ENCODE peak calls at places on chromosomes 4 and X, in ten cellular contexts. W is hepatocyte, V is IMR-90, M is endothelial cell of umbilical vein, P is GM12865, H is cardiac fibroblast, R is transverse colon, C is mesothelial cell of epicardium, X is suprapubic skin, I is nephron progenitor cell. E is an unnamed sample.

GRCh38 chr4:41454393-41454792 is 83.6 kb upstream of the LIMCH1 start:
- DNase-seq in R (no peak), X (no peak), W (peak; percentile 24), M (no peak), H (no peak), I (no peak), C (no peak), V (no peak), P (no peak), E (no peak)

GRCh38 chr4:152719856-152720556 is 40.2 kb upstream of the TMEM154 start:
- DNase-seq in W (no peak), H (no peak), C (no peak), X (no peak), I (no peak), P (no peak), M (no peak), R (no peak), V (no peak), E (no peak)

GRCh38 chr4:153792007-153792892 is 3.4 kb upstream of the SFRP2 start:
- DNase-seq in W (peak; percentile 78), R (peak; percentile 49), V (no peak), X (no peak), C (peak; percentile 76), H (peak; percentile 77), P (no peak), I (peak; percentile 86), M (no peak), E (peak; percentile 76)

GRCh38 chrX:47030339-47030738 is 47.9 kb upstream of the RGN start:
- DNase-seq in V (peak; percentile 68), I (peak; percentile 20), M (peak; percentile 69), H (peak; percentile 83), P (peak; percentile 59), C (no peak), W (peak; percentile 71), R (no peak), X (no peak), E (no peak)

GRCh38 chrX:123833387-123833786 is 26.5 kb upstream of the XIAP start:
- DNase-seq in V (peak; percentile 39), W (peak; percentile 69), I (peak; percentile 57), X (no peak), R (peak; percentile 76), C (peak; percentile 53), M (peak; percentile 55), H (peak; percentile 57), P (peak; percentile 70), E (peak; percentile 30)

GRCh38 chr4:101597204-101597603 is 193.3 kb upstream of the BANK1 start:
- DNase-seq in P (peak; percentile 46), X (no peak), R (no peak), V (no peak), H (no peak), C (no peak), M (no peak), I (no peak), W (no peak), E (no peak)

GRCh38 chr4:40980318-40980883 is 230.6 kb downstream of the NSUN7 start:
- DNase-seq in H (peak; percentile 55), W (no peak), C (no peak), R (no peak), P (peak; percentile 59), I (no peak), V (no peak), X (no peak), M (peak; percentile 35), E (no peak)

GRCh38 chr4:100695039-100695654 is 177.3 kb upstream of the EMCN start:
- DNase-seq in X (no peak), W (no peak), I (no peak), P (no peak), V (no peak), H (no peak), R (no peak), C (no peak), M (peak; percentile 95), E (no peak)

GRCh38 chr4:25343671-25344070 is 31.1 kb downstream of the ZCCHC4 start:
- DNase-seq in H (peak; percentile 30), R (no peak), P (no peak), W (no peak), I (no peak), X (no peak), M (no peak), V (peak; percentile 43), C (no peak), E (no peak)

GRCh38 chr4:183438458-183439113 is 5.8 kb upstream of the CDKN2AIP start:
- DNase-seq in C (no peak), W (peak; percentile 79), P (no peak), M (peak; percentile 94), V (peak; percentile 97), R (peak; percentile 41), I (no peak), X (no peak), H (peak; percentile 91), E (no peak)

GRCh38 chr4:87884976-87885574 is 52.3 kb downstream of the MEPE start:
- DNase-seq in X (no peak), P (no peak), R (no peak), I (no peak), W (no peak), M (no peak), C (no peak), V (no peak), H (no peak), E (no peak)

GRCh38 chr4:81031389-81032173 is 1.1 kb downstream of the BMP3 start:
- DNase-seq in M (no peak), P (peak; percentile 8), W (no peak), C (no peak), X (no peak), H (no peak), V (no peak), I (peak; percentile 39), R (no peak), E (peak; percentile 29)

GRCh38 chrX:109672239-109672638 is 47.3 kb upstream of the KCNE5 start:
- DNase-seq in M (no peak), H (no peak), V (no peak), X (no peak), P (no peak), C (no peak), W (no peak), R (no peak), I (no peak), E (no peak)
- TF ChIP-seq CTCF in M (no peak), H (no peak), V (no peak), X (no peak), P (no peak), C (no peak), W (no peak), R (no peak), I (no peak), E (no peak)

DNA sequence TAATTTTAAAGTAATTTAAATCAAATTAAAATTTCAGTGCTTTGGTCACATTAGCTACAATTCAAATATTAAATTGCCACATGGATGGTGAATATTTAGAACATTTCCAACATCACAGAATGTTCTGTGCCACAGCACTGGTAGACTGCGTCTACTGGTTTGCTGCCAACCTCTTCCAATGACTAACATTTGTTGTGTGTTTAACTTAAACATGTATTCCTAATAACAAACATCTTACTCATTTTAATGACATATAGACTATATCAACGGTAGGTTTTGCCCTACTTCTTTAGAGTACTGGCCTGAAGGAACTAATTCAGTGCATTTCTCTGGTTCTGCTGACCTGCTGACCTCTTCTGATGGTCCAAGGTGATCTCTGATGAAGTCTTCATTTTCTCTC is 157.6 kb downstream of the DCK start:
- DNase-seq in P (no peak), I (no peak), R (no peak), W (no peak), M (no peak), V (peak; percentile 19), H (peak; percentile 46), X (no peak), C (no peak), E (no peak)
- TF ChIP-seq CTCF in P (no peak), I (no peak), R (no peak), W (no peak), M (no peak), V (no peak), H (no peak), X (no peak), C (no peak), E (no peak)

DNA sequence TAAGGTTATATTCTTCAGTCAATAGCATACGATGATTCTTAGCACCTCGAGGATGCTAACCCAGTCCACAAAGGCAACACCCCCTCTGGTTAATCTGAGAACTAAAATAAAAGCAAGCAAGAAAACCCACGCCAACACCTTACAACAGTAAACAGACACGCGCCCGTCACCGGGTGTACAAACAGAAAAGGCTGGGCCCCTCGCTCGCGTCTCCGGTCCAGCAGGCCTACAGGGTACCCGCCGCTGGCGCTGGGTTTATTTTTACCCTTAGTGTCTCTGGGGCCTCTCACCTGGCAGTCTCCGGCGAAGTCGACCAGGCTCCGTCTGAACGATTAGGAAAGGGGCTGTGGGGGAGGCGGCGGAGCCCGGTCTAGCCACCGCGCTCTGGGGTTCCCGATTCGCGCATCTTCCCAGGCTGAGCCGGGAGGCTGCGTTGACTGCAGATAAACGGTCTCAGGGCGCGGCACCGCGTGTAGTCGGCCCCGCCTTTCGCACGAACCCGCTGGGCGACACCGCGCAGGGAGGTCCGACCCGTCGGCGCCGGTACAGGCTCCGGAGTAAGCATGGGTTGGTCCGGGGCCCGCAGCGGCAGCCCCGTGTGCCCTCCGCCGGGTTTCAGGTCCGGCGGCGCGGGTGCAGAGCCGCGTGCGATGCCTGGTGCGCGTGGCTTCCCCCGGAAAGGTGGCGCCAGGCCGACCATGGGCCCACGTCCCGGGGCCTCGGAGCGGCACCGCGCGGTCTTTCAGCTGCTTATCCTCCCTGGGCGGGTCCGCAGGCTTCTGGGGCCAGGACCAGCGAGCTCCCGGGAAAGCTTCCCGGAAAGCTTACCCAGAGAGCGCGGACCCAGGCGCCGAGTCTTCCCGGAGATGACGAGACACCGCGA is at the start of gene SLC9B2:
- DNase-seq in H (peak; percentile 71), C (peak; percentile 74), W (peak; percentile 78), X (peak; percentile 84), I (peak; percentile 71), R (peak; percentile 59), V (peak; percentile 56), M (peak; percentile 74), P (peak; percentile 73), E (peak; percentile 29)
- TF ChIP-seq CTCF in H (peak; percentile 19), C (no peak), W (no peak), X (no peak), I (no peak), R (no peak), V (no peak), M (no peak), P (no peak), E (no peak)

GRCh38 chrX:140817943-140818342 is 108.4 kb downstream of the LINC00632 start:
- DNase-seq in V (peak; percentile 41), X (no peak), M (peak; percentile 8), P (peak; percentile 2), H (peak; percentile 42), R (no peak), C (no peak), W (peak; percentile 45), I (no peak), E (no peak)
- TF ChIP-seq CTCF in V (peak; percentile 57), X (peak; percentile 24), M (peak; percentile 27), P (peak; percentile 23), H (peak; percentile 58), R (no peak), C (peak; percentile 73), W (peak; percentile 55), I (peak; percentile 56), E (peak; percentile 63)

GRCh38 chr4:22962186-22962786 is 269.5 kb downstream of the GBA3 start:
- DNase-seq in W (peak; percentile 54), C (no peak), R (no peak), V (peak; percentile 4), P (peak; percentile 1), M (no peak), H (peak; percentile 25), X (no peak), I (peak; percentile 5), E (no peak)
- TF ChIP-seq CTCF in W (peak; percentile 56), C (peak; percentile 69), R (peak; percentile 37), V (peak; percentile 24), P (peak; percentile 4), M (no peak), H (peak; percentile 25), X (no peak), I (peak; percentile 41), E (peak; percentile 56)